ENCODE peak calls at places on chromosomes 1 and 21, in six cellular contexts. One of them, this sample, is unnamed.

GRCh38 chr21:42941696-42942085 is 16.3 kb upstream of the ERVH48-1 start:
- DNase-seq in NCI-H2029 treated with DMSO at 0.1 percent for 48 hours: no peak
- DNase-seq in T-helper 9 cell: no peak
- DNase-seq in IMR-90: no peak
- DNase-seq in uterus: no peak
- DNase-seq in HS-5: no peak
- DNase-seq in this sample: peak; percentile 13

GRCh38 chr21:41786521-41786987 is 19.7 kb upstream of the RIPK4 start:
- DNase-seq in IMR-90: peak; percentile 12
- DNase-seq in uterus: no peak
- DNase-seq in NCI-H2029 treated with DMSO at 0.1 percent for 48 hours: no peak
- DNase-seq in T-helper 9 cell: no peak
- DNase-seq in HS-5: no peak
- DNase-seq in this sample: no peak

GRCh38 chr1:98331232-98331631 is 330.3 kb upstream of the SNX7 start:
- DNase-seq in NCI-H2029 treated with DMSO at 0.1 percent for 48 hours: no peak
- DNase-seq in HS-5: peak; percentile 68
- DNase-seq in T-helper 9 cell: no peak
- DNase-seq in uterus: no peak
- DNase-seq in IMR-90: peak; percentile 65
- DNase-seq in this sample: no peak

GRCh38 chr1:99965646-99966375 is 4.0 kb upstream of the SLC35A3 start:
- DNase-seq in uterus: no peak
- DNase-seq in IMR-90: no peak
- DNase-seq in HS-5: no peak
- DNase-seq in T-helper 9 cell: no peak
- DNase-seq in NCI-H2029 treated with DMSO at 0.1 percent for 48 hours: peak; percentile 44
- DNase-seq in this sample: no peak

GRCh38 chr1:111778541-111779051 is 22.9 kb downstream of the DDX20 start:
- DNase-seq in HS-5: peak; percentile 49
- DNase-seq in NCI-H2029 treated with DMSO at 0.1 percent for 48 hours: no peak
- DNase-seq in IMR-90: no peak
- DNase-seq in T-helper 9 cell: no peak
- DNase-seq in uterus: no peak
- DNase-seq in this sample: no peak

GRCh38 chr1:119582801-119583200 is 65.3 kb downstream of the ZNF697 start:
- DNase-seq in NCI-H2029 treated with DMSO at 0.1 percent for 48 hours: peak; percentile 36
- DNase-seq in T-helper 9 cell: no peak
- DNase-seq in uterus: no peak
- DNase-seq in HS-5: no peak
- DNase-seq in IMR-90: peak; percentile 55
- DNase-seq in this sample: no peak

GRCh38 chr1:2248127-2248826 is 20.2 kb downstream of the SKI start:
- DNase-seq in uterus: no peak
- DNase-seq in HS-5: no peak
- DNase-seq in IMR-90: no peak
- DNase-seq in T-helper 9 cell: no peak
- DNase-seq in NCI-H2029 treated with DMSO at 0.1 percent for 48 hours: no peak
- DNase-seq in this sample: no peak

GRCh38 chr1:51482881-51483280 is 36.2 kb downstream of the EPS15 start:
- DNase-seq in NCI-H2029 treated with DMSO at 0.1 percent for 48 hours: no peak
- DNase-seq in HS-5: no peak
- DNase-seq in T-helper 9 cell: no peak
- DNase-seq in uterus: no peak
- DNase-seq in IMR-90: peak; percentile 57
- DNase-seq in this sample: no peak

GRCh38 chr1:25137106-25137505 is 95.2 kb downstream of the SYF2 start:
- DNase-seq in NCI-H2029 treated with DMSO at 0.1 percent for 48 hours: no peak
- DNase-seq in uterus: no peak
- DNase-seq in T-helper 9 cell: no peak
- DNase-seq in IMR-90: no peak
- DNase-seq in HS-5: no peak
- DNase-seq in this sample: no peak

GRCh38 chr1:117365350-117366280 is 1.6 kb upstream of the MAN1A2 start:
- DNase-seq in IMR-90: peak; percentile 61
- DNase-seq in HS-5: no peak
- DNase-seq in uterus: no peak
- DNase-seq in NCI-H2029 treated with DMSO at 0.1 percent for 48 hours: no peak
- DNase-seq in T-helper 9 cell: no peak
- DNase-seq in this sample: no peak

GRCh38 chr1:24109166-24109483 is 2.8 kb downstream of the MYOM3 start:
- DNase-seq in IMR-90: no peak
- DNase-seq in HS-5: no peak
- DNase-seq in uterus: no peak
- DNase-seq in NCI-H2029 treated with DMSO at 0.1 percent for 48 hours: no peak
- DNase-seq in T-helper 9 cell: no peak
- DNase-seq in this sample: no peak

GRCh38 chr1:29686012-29686930 is 449.9 kb downstream of the PTPRU start:
- DNase-seq in IMR-90: no peak
- DNase-seq in HS-5: no peak
- DNase-seq in T-helper 9 cell: no peak
- DNase-seq in NCI-H2029 treated with DMSO at 0.1 percent for 48 hours: no peak
- DNase-seq in uterus: no peak
- DNase-seq in this sample: no peak

GRCh38 chr1:89089962-89090361 is 25.0 kb upstream of the GBP1 start:
- DNase-seq in T-helper 9 cell: no peak
- DNase-seq in uterus: no peak
- DNase-seq in IMR-90: no peak
- DNase-seq in NCI-H2029 treated with DMSO at 0.1 percent for 48 hours: no peak
- DNase-seq in HS-5: no peak
- DNase-seq in this sample: no peak

GRCh38 chr1:35486858-35487408 is 70.3 kb downstream of the KIAA0319L start:
- DNase-seq in T-helper 9 cell: no peak
- DNase-seq in HS-5: no peak
- DNase-seq in NCI-H2029 treated with DMSO at 0.1 percent for 48 hours: no peak
- DNase-seq in uterus: no peak
- DNase-seq in IMR-90: no peak
- DNase-seq in this sample: no peak

GRCh38 chr1:229224308-229224707 is 46.6 kb upstream of the RAB4A start:
- DNase-seq in NCI-H2029 treated with DMSO at 0.1 percent for 48 hours: no peak
- DNase-seq in HS-5: no peak
- DNase-seq in uterus: no peak
- DNase-seq in T-helper 9 cell: no peak
- DNase-seq in IMR-90: peak; percentile 48
- DNase-seq in this sample: no peak

GRCh38 chr1:202578001-202578500 is 132.2 kb downstream of the SYT2 start:
- DNase-seq in IMR-90: peak; percentile 87
- DNase-seq in uterus: no peak
- DNase-seq in HS-5: no peak
- DNase-seq in NCI-H2029 treated with DMSO at 0.1 percent for 48 hours: no peak
- DNase-seq in T-helper 9 cell: no peak
- DNase-seq in this sample: no peak

GRCh38 chr21:43703068-43703880 is 15.7 kb upstream of the PDXK start:
- DNase-seq in IMR-90: peak; percentile 68
- DNase-seq in NCI-H2029 treated with DMSO at 0.1 percent for 48 hours: no peak
- DNase-seq in HS-5: no peak
- DNase-seq in T-helper 9 cell: no peak
- DNase-seq in uterus: no peak
- DNase-seq in this sample: no peak

GRCh38 chr1:228039006-228039481 is 32.2 kb downstream of the WNT3A start:
- DNase-seq in IMR-90: no peak
- DNase-seq in T-helper 9 cell: no peak
- DNase-seq in uterus: no peak
- DNase-seq in HS-5: no peak
- DNase-seq in NCI-H2029 treated with DMSO at 0.1 percent for 48 hours: no peak
- DNase-seq in this sample: peak; percentile 46

GRCh38 chr1:64042331-64043100 is 160.9 kb upstream of the UBE2U start:
- DNase-seq in HS-5: peak; percentile 92
- DNase-seq in uterus: peak; percentile 85
- DNase-seq in NCI-H2029 treated with DMSO at 0.1 percent for 48 hours: peak; percentile 42
- DNase-seq in T-helper 9 cell: no peak
- DNase-seq in IMR-90: peak; percentile 98
- DNase-seq in this sample: no peak

This sample was measured in posterior vena cava.